ENCODE peak calls at places on chromosomes 5 and 9, in ten cellular contexts. W, T, O, G, N, F, H, D, I and X are unnamed samples.

GRCh38 chr9:111099199-111100005 is 61.1 kb upstream of the LPAR1 start:
- DNase-seq in W (no peak), T (no peak), O (no peak), G (no peak), N (no peak), F (no peak), H (no peak), D (no peak), I (no peak), X (no peak)

GRCh38 chr9:121171236-121171635 is 30.4 kb downstream of the RAB14 start:
- DNase-seq in W (no peak), T (no peak), O (no peak), G (no peak), N (no peak), F (no peak), H (no peak), D (peak; percentile 88), I (no peak), X (no peak)

GRCh38 chr9:89759563-89759962 is 154.8 kb downstream of the GADD45G start:
- DNase-seq in W (no peak), T (no peak), O (peak; percentile 14), G (no peak), N (no peak), F (no peak), H (no peak), D (no peak), I (no peak), X (no peak)

GRCh38 chr5:7754997-7755596 is 95.8 kb downstream of the CFAP90 start:
- DNase-seq in W (peak; percentile 49), T (no peak), O (peak; percentile 78), G (no peak), N (peak; percentile 24), F (no peak), H (peak; percentile 9), D (peak; percentile 25), I (peak; percentile 27), X (peak; percentile 29)

GRCh38 chr5:148702019-148702596 is 47.8 kb upstream of the HTR4 start:
- DNase-seq in W (peak; percentile 10), T (no peak), O (peak; percentile 29), G (no peak), N (no peak), F (no peak), H (no peak), D (no peak), I (no peak), X (no peak)

GRCh38 chr5:75656311-75657003 is 45.2 kb downstream of the ANKDD1B start:
- DNase-seq in W (peak; percentile 77), T (peak; percentile 25), O (no peak), G (no peak), N (peak; percentile 60), F (no peak), H (no peak), D (peak; percentile 42), I (peak; percentile 38), X (peak; percentile 43)

GRCh38 chr5:177462021-177462670 is 11.3 kb downstream of the DBN1 start:
- DNase-seq in W (no peak), T (no peak), O (no peak), G (no peak), N (no peak), F (no peak), H (no peak), D (peak; percentile 57), I (no peak), X (no peak)

GRCh38 chr5:151697452-151697851 is 10.7 kb upstream of the SPARC start:
- DNase-seq in W (no peak), T (no peak), O (no peak), G (peak; percentile 72), N (no peak), F (no peak), H (no peak), D (no peak), I (no peak), X (peak; percentile 36)

GRCh38 chr9:99356512-99356971 is 134.5 kb downstream of the SEC61B start:
- DNase-seq in W (no peak), T (no peak), O (no peak), G (no peak), N (no peak), F (no peak), H (no peak), D (no peak), I (no peak), X (peak; percentile 64)

GRCh38 chr5:69131304-69131703 is 35.6 kb upstream of the CCNB1 start:
- DNase-seq in W (no peak), T (no peak), O (no peak), G (no peak), N (no peak), F (no peak), H (no peak), D (no peak), I (no peak), X (no peak)

GRCh38 chr9:32550609-32551490 is 1.3 kb upstream of the SMIM27 start:
- DNase-seq in W (peak; percentile 63), T (peak; percentile 57), O (peak; percentile 74), G (peak; percentile 96), N (peak; percentile 77), F (peak; percentile 92), H (peak; percentile 72), D (peak; percentile 98), I (peak; percentile 94), X (peak; percentile 83)

GRCh38 chr9:109781541-109782197 is 1.7 kb downstream of the PALM2AKAP2 start:
- DNase-seq in W (no peak), T (no peak), O (no peak), G (no peak), N (no peak), F (peak; percentile 82), H (no peak), D (no peak), I (peak; percentile 11), X (peak; percentile 31)

GRCh38 chr5:144352732-144353317 is 182.2 kb downstream of the KCTD16 start:
- DNase-seq in W (no peak), T (no peak), O (no peak), G (no peak), N (no peak), F (no peak), H (no peak), D (no peak), I (no peak), X (no peak)

DNA sequence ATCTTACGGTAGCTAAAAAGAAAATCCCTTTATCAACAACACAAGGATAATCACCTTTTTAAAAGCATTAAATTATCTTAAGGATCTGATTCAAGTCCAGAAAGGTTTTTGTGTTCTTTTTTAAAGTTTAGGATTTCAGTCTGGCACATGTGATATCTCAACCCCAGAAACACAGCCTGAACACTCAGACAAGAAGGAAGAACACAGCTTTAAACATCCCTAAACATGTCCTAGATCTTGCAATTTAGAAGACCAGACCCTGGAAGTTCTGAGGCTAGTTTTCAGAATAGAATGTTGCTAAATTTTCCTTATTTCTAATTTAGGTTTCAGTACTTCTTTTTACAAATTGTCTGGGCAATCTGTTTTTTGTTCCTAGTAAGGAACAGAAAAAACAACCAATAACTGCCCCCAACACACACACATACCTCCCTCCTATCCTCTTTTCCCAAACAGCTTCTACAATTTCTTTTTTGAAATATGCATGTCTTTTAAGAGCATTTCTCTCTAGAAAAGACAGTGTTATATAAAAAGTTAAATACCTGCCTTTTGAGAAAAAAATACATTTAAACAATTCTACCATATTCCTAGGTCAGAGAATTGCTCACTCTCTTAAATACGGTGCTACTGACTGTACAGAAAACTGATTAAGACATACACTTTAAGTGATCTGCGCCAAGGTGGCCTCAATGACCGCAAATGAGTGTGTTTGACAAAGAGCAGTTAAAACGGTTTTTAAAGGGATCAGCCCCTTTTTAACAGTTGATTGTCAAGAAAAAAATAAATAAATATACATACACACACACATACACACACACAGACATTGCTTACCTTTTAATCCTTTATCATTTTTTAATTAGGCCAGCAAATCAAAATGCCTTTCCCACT is 830 bp downstream of the ZNF608 start:
- DNase-seq in W (peak; percentile 59), T (no peak), O (peak; percentile 4), G (no peak), N (peak; percentile 55), F (no peak), H (no peak), D (peak; percentile 71), I (peak; percentile 59), X (peak; percentile 57)
- H3K4me3 ChIP-seq in W (peak overlapping the region; percentile 51), T (peak overlapping the region; percentile 42), O (peak overlapping the region; percentile 89), G (peak overlapping the region; percentile 86), N (peak overlapping the region; percentile 75), F (peak overlapping the region; percentile 77), H (peak overlapping the region; percentile 62), D (peak overlapping the region; percentile 99), I (peak overlapping the region; percentile 76), X (peak overlapping the region; percentile 63)

GRCh38 chr5:154968953-154969352 is 28.1 kb downstream of the MRPL22 start:
- DNase-seq in W (no peak), T (no peak), O (no peak), G (no peak), N (no peak), F (no peak), H (no peak), D (no peak), I (no peak), X (no peak)

GRCh38 chr5:154970759-154971158 is 29.9 kb downstream of the MRPL22 start:
- DNase-seq in W (peak; percentile 40), T (no peak), O (peak; percentile 16), G (no peak), N (peak; percentile 36), F (no peak), H (no peak), D (peak; percentile 77), I (peak; percentile 33), X (peak; percentile 47)

GRCh38 chr5:154971501-154971900 is 30.6 kb downstream of the MRPL22 start:
- DNase-seq in W (no peak), T (no peak), O (no peak), G (no peak), N (no peak), F (no peak), H (no peak), D (no peak), I (peak; percentile 66), X (peak; percentile 19)

GRCh38 chr5:154966081-154966841 is 25.4 kb downstream of the MRPL22 start:
- DNase-seq in W (no peak), T (no peak), O (no peak), G (no peak), N (no peak), F (no peak), H (no peak), D (peak; percentile 96), I (peak; percentile 61), X (no peak)

GRCh38 chr5:154967419-154968024 is 26.6 kb downstream of the MRPL22 start:
- DNase-seq in W (peak; percentile 18), T (no peak), O (peak; percentile 41), G (no peak), N (no peak), F (no peak), H (no peak), D (peak; percentile 73), I (peak; percentile 35), X (peak; percentile 15)
- TF ChIP-seq CTCF in W (peak; percentile 44), T (peak; percentile 57), O (peak; percentile 69), G (no peak), N (peak; percentile 56), F (peak; percentile 65), H (peak; percentile 48), D (peak; percentile 43), I (peak; percentile 72), X (peak; percentile 58)

GRCh38 chr5:176157656-176158055 is 80.6 kb upstream of the SIMC1 start:
- DNase-seq in W (peak; percentile 66), T (peak; percentile 32), O (peak; percentile 78), G (no peak), N (peak; percentile 73), F (no peak), H (no peak), D (no peak), I (peak; percentile 39), X (peak; percentile 75)
- H3K4me3 ChIP-seq in W (no peak overlapping the region), T (no peak overlapping the region), O (no peak overlapping the region), G (no peak overlapping the region), N (no peak overlapping the region), F (no peak overlapping the region), H (no peak overlapping the region), D (no peak overlapping the region), I (no peak overlapping the region), X (no peak overlapping the region)

GRCh38 chr5:73135429-73136276 is 15.3 kb downstream of the TMEM171 start:
- DNase-seq in W (no peak), T (peak; percentile 16), O (peak; percentile 35), G (no peak), N (peak; percentile 27), F (no peak), H (peak; percentile 43), D (peak; percentile 16), I (no peak), X (peak; percentile 58)
- TF ChIP-seq CTCF in W (no peak), T (peak; percentile 68), O (peak; percentile 33), G (no peak), N (peak; percentile 44), F (no peak), H (peak; percentile 64), D (peak; percentile 27), I (peak; percentile 31), X (peak; percentile 63)